ENCODE peak calls at places on chromosomes 16 and 17, in six cellular contexts. I is GM12865, B is mammary epithelial cell, P is PC-3, Z is prostate gland, A is dorsolateral prefrontal cortex. V is an unnamed sample.

GRCh38 chr17:36901506-36901905 is 35.8 kb upstream of the LHX1 start:
- DNase-seq in P (no peak), B (peak; percentile 4), A (no peak), I (no peak), Z (no peak), V (no peak)

GRCh38 chr17:47220531-47220999 is 11.4 kb downstream of the MYL4 start:
- DNase-seq in A (no peak), P (no peak), Z (no peak), I (no peak), B (no peak), V (no peak)

GRCh38 chr17:7478276-7479138 is 924 bp downstream of the ZBTB4 start:
- DNase-seq in B (no peak), A (peak; percentile 47), Z (peak; percentile 42), I (peak; percentile 45), P (peak; percentile 13), V (no peak)

GRCh38 chr17:57615836-57616235 is 129.3 kb downstream of the CCDC182 start:
- DNase-seq in P (no peak), A (no peak), I (no peak), B (no peak), Z (no peak), V (no peak)

GRCh38 chr17:43219746-43220380 is 8.2 kb downstream of the TMEM106A start:
- DNase-seq in Z (no peak), P (no peak), I (no peak), A (no peak), B (no peak), V (no peak)

GRCh38 chr16:25957707-25958106 is 265.9 kb downstream of the HS3ST4 start:
- DNase-seq in P (no peak), Z (no peak), B (no peak), A (no peak), I (no peak), V (no peak)

GRCh38 chr16:73183678-73184092 is 135.8 kb upstream of the ZFHX3 start:
- DNase-seq in P (no peak), B (no peak), Z (no peak), I (no peak), A (no peak), V (no peak)

GRCh38 chr16:88882358-88883030 is 16.0 kb upstream of the PABPN1L start:
- DNase-seq in Z (no peak), P (peak; percentile 38), I (peak; percentile 49), A (no peak), B (no peak), V (no peak)

GRCh38 chr16:88466949-88467348 is 13.9 kb downstream of the ZFPM1 start:
- DNase-seq in I (no peak), B (no peak), P (no peak), Z (no peak), A (no peak), V (no peak)

GRCh38 chr16:50309527-50310307 is 43.4 kb downstream of the ADCY7 start:
- DNase-seq in Z (no peak), A (no peak), B (no peak), I (no peak), P (no peak), V (no peak)

GRCh38 chr17:236641-237405 is 55.4 kb upstream of the DOC2B start:
- DNase-seq in A (no peak), Z (no peak), P (no peak), I (no peak), B (no peak), V (no peak)

GRCh38 chr17:39999067-39999466 is 16.2 kb upstream of the CSF3 start:
- DNase-seq in B (no peak), A (no peak), I (no peak), P (no peak), Z (no peak), V (no peak)

GRCh38 chr17:61460796-61461585 is 8.8 kb downstream of the TBX4 start:
- DNase-seq in B (no peak), P (no peak), A (no peak), I (no peak), Z (no peak), V (no peak)

GRCh38 chr16:64751906-64752305 is 370.0 kb downstream of the CDH11 start:
- DNase-seq in A (no peak), B (no peak), Z (no peak), P (no peak), I (no peak), V (peak; percentile 68)

GRCh38 chr17:22435231-22435974 is 743.1 kb downstream of the KCNJ18 start:
- DNase-seq in A (no peak), B (no peak), I (no peak), Z (no peak), P (no peak), V (no peak)

GRCh38 chr17:37488009-37488604 is 1.6 kb upstream of the DUSP14 start:
- DNase-seq in P (peak; percentile 91), A (no peak), B (peak; percentile 86), I (peak; percentile 18), Z (peak; percentile 44), V (peak; percentile 93)

GRCh38 chr16:80016689-80017088 is 416.2 kb upstream of the MAF start:
- DNase-seq in P (no peak), B (no peak), I (no peak), Z (no peak), A (no peak), V (no peak)

GRCh38 chr17:4623249-4623648 is 18.2 kb downstream of the ALOX15 start:
- DNase-seq in Z (no peak), A (no peak), P (no peak), B (peak; percentile 76), I (no peak), V (no peak)

GRCh38 chr16:85782476-85782875 is 16.9 kb downstream of the EMC8 start:
- DNase-seq in I (no peak), B (no peak), A (no peak), Z (no peak), P (no peak), V (no peak)
- H3K4me3 ChIP-seq in I (no peak overlapping the region), B (no peak overlapping the region), A (no peak overlapping the region), Z (no peak overlapping the region), P (no peak overlapping the region), V (no peak overlapping the region)

GRCh38 chr16:720990-721764 is at the start of gene ANTKMT:
- DNase-seq in I (peak; percentile 95), Z (peak; percentile 65), B (peak; percentile 77), P (peak; percentile 79), A (no peak), V (no peak)
- TF ChIP-seq CTCF in I (no peak), Z (no peak), B (no peak), P (no peak), A (peak; percentile 43), V (no peak)

DNA sequence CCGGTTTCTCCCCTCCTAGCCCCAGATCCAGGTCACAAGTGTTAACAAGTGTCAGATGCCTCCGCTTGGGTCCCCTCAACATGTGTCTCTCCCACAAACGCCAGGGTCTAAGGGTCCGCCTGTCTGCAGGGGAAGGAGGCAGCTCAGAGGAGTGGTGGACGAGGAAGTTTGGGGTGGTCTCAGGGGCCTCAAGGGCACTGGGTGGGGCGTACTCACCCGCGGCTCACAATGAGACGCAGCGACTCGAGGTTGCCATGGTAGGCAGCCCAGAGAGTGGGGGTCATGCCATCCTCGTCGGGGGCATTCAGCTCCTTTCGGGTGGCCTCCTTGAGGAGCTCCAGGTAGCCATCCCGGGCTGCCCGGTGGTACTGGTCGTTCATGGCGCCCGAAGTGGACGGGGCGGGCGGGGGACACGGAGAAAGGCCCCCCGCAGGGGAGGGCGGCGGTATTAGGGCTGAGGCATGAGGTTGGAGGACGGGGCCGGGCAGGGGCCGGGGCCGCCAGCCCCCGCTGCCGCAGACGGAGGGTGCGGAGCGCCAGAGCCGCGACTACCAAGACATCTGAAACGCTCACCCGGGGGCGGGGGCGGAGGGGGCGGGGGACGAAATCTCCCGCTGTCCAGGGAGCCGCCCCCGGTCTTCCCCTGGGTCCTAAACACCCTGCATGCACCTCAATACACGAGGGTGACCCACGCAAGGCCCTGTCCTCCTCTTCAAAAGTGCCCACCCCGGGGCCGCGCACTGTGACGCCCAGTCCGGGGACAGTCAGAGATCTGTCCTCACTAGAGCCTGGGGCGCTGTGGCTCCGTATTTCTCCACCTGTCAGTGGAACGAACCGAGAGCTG is at the start of gene USH1G:
- DNase-seq in I (no peak), B (no peak), Z (no peak), A (no peak), P (peak; percentile 11), V (no peak)
- H3K4me3 ChIP-seq in I (no peak within 1 kb of the TSS), B (peak within 1 kb of the TSS; percentile 35), Z (peak within 1 kb of the TSS; percentile 27), A (peak within 1 kb of the TSS; percentile 21), P (peak within 1 kb of the TSS; percentile 63), V (peak within 1 kb of the TSS; percentile 36)

GRCh38 chr17:13407381-13407780 is 194.3 kb downstream of the HS3ST3A1 start:
- DNase-seq in I (no peak), B (no peak), P (no peak), A (no peak), Z (no peak), V (no peak)
- TF ChIP-seq CTCF in I (no peak), B (no peak), P (no peak), A (no peak), Z (no peak), V (no peak)

DNA sequence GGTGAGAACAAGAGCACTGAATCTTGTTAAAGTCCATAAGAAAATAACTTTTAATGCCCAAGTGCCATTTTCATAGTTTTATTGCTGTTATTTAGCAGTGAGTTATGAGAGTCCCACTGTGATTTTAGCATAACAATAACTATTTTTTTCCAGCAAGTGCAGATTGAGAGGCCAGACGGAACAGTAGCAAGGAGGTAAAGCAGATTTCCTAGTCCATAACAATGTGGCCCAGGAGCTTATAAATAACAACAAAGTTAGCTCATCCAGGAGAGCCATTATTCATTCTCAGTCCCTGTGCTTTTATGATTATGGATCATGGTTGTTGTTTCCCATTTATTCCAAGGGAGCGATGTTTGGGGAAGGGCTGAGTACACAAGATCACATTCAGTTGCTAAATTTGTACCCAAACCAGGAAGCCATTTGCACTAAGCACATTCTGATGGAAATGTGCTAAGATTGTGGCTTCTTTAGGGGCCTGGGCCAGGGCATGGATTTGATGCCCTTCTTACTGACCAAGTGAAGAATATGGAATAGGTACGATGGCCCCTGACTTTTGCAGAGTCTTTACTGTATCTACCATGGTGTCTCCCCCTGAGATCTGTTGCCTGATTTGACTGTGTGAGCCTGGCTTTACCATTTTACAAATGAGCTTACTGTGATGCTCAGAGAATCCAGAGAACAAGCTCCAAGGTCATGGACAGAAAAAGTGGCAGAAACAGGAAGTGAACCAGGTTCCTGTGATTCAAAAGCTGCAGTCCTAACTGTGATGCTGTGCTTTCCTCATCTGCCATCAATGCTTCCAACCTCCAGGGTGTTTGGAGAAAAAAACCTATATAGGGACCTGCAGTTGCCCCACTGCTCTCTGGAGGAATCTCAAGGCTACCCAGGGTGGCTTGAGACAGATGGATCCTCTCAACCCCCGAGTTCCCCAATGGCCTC is 204.7 kb upstream of the HSBP1 start:
- DNase-seq in B (no peak), I (no peak), A (no peak), Z (no peak), P (no peak), V (no peak)
- H3K4me3 ChIP-seq in B (no peak overlapping the region), I (no peak overlapping the region), A (no peak overlapping the region), Z (no peak overlapping the region), P (no peak overlapping the region), V (no peak overlapping the region)

V was measured in AG04450.